ENCODE peak calls at places on chromosomes 2 and 18, in seven cellular contexts. J is H9, M is IMR-90, O is trophoblast cell, E is neuronal stem cell, K is H1, Q is mesenchymal stem cell. N is an unnamed sample.
A peak's percentile ranks its signal among the peaks of the same experiment; 100 is the strongest.

GRCh38 chr2:14633031-14633430 is 514 bp downstream of the LRATD1 start:
- DNase-seq in O (no peak), Q (peak; percentile 1), E (no peak), J (no peak), M (no peak), K (peak; percentile 57), N (peak; percentile 9)

GRCh38 chr2:181466661-181467576 is 9.7 kb downstream of the ITGA4 start:
- DNase-seq in K (peak; percentile 76), O (peak; percentile 7), Q (peak; percentile 65), M (peak; percentile 63), J (peak; percentile 67), E (peak; percentile 48), N (peak; percentile 67)

GRCh38 chr18:75635096-75635495 is 207.6 kb upstream of the SMIM21 start:
- DNase-seq in K (no peak), M (no peak), O (no peak), J (no peak), E (no peak), Q (no peak), N (no peak)

GRCh38 chr2:61759718-61760117 is 94.1 kb downstream of the FAM161A start:
- DNase-seq in M (peak; percentile 88), J (no peak), Q (peak; percentile 74), O (no peak), E (no peak), K (no peak), N (no peak)

GRCh38 chr2:196336715-196337617 is 165.6 kb upstream of the STK17B start:
- DNase-seq in Q (peak; percentile 56), J (no peak), M (peak; percentile 58), O (no peak), E (peak; percentile 9), K (no peak), N (peak; percentile 36)

GRCh38 chr2:85662899-85663683 is 4.9 kb downstream of the SFTPB start:
- DNase-seq in J (no peak), K (no peak), O (no peak), E (no peak), Q (peak; percentile 83), M (peak; percentile 95), N (peak; percentile 89)

GRCh38 chr2:200483729-200484198 is 26.1 kb downstream of the KCTD18 start:
- DNase-seq in O (peak; percentile 17), M (peak; percentile 25), E (no peak), K (peak; percentile 79), Q (peak; percentile 26), J (peak; percentile 88), N (peak; percentile 82)

GRCh38 chr2:29106980-29107388 is 8.2 kb upstream of the CLIP4 start:
- DNase-seq in K (no peak), M (peak; percentile 72), O (no peak), J (no peak), Q (peak; percentile 83), E (no peak), N (no peak)

GRCh38 chr2:236507393-236508085 is 62.1 kb upstream of the ACKR3 start:
- DNase-seq in M (no peak), J (peak; percentile 86), Q (no peak), K (peak; percentile 77), E (no peak), O (peak; percentile 51), N (peak; percentile 63)

GRCh38 chr18:73535189-73535588 is 612.4 kb downstream of the FBXO15 start:
- DNase-seq in Q (no peak), J (no peak), O (no peak), K (no peak), E (no peak), M (no peak), N (no peak)

GRCh38 chr18:10490401-10491289 is 35.2 kb upstream of the NAPG start:
- DNase-seq in O (peak; percentile 59), K (peak; percentile 57), M (no peak), E (no peak), J (peak; percentile 86), Q (no peak), N (peak; percentile 92)

GRCh38 chr2:69185807-69186206 is 172.8 kb downstream of the ANTXR1 start:
- DNase-seq in O (no peak), K (no peak), Q (peak; percentile 37), M (peak; percentile 48), E (no peak), J (no peak), N (no peak)

GRCh38 chr18:71027531-71027930 is 738.7 kb downstream of the SOCS6 start:
- DNase-seq in O (no peak), M (no peak), E (no peak), J (no peak), K (no peak), Q (no peak), N (peak; percentile 11)

GRCh38 chr18:35005963-35006577 is 35.1 kb upstream of the MAPRE2 start:
- DNase-seq in K (no peak), Q (peak; percentile 78), E (peak; percentile 63), O (peak; percentile 60), J (no peak), M (peak; percentile 70), N (peak; percentile 78)

GRCh38 chr2:120759543-120760331 is 24.1 kb downstream of the GLI2 start:
- DNase-seq in J (peak; percentile 33), O (no peak), K (no peak), M (no peak), E (no peak), Q (no peak), N (no peak)

GRCh38 chr2:236286866-236287545 is 22.8 kb upstream of the ASB18 start:
- DNase-seq in K (no peak), J (no peak), M (no peak), E (no peak), O (no peak), Q (peak; percentile 1), N (peak; percentile 4)

GRCh38 chr2:234110219-234110618 is 59.7 kb downstream of the SPP2 start:
- DNase-seq in M (no peak), J (no peak), E (no peak), K (no peak), O (no peak), Q (no peak), N (no peak)

GRCh38 chr18:37393945-37394609 is 171.5 kb downstream of the CELF4 start:
- DNase-seq in Q (peak; percentile 89), M (peak; percentile 76), E (peak; percentile 89), K (peak; percentile 89), O (peak; percentile 40), J (peak; percentile 97), N (peak; percentile 92)

GRCh38 chr2:127226132-127226519 is 6.0 kb upstream of the CYP27C1 start:
- DNase-seq in K (no peak), M (no peak), O (no peak), J (no peak), E (no peak), Q (no peak), N (no peak)

GRCh38 chr2:221962186-221962585 is 336.6 kb downstream of the PAX3 start:
- DNase-seq in K (no peak), E (no peak), Q (no peak), O (no peak), J (no peak), M (no peak), N (no peak)

GRCh38 chr2:71604709-71605085 is 151.3 kb downstream of the DYSF start:
- DNase-seq in M (no peak), J (peak; percentile 25), K (peak; percentile 41), O (no peak), Q (no peak), E (no peak), N (no peak)

GRCh38 chr2:71603851-71604708 is 150.7 kb downstream of the DYSF start:
- DNase-seq in E (no peak), Q (no peak), O (no peak), J (peak; percentile 27), K (peak; percentile 41), M (no peak), N (no peak)

GRCh38 chr2:71605781-71606241 is 152.4 kb downstream of the DYSF start:
- DNase-seq in J (peak; percentile 20), K (no peak), Q (no peak), O (no peak), M (no peak), E (no peak), N (no peak)

GRCh38 chr2:71606244-71606643 is 152.9 kb downstream of the DYSF start:
- DNase-seq in O (no peak), M (no peak), Q (no peak), E (no peak), J (no peak), K (peak; percentile 40), N (no peak)

DNA sequence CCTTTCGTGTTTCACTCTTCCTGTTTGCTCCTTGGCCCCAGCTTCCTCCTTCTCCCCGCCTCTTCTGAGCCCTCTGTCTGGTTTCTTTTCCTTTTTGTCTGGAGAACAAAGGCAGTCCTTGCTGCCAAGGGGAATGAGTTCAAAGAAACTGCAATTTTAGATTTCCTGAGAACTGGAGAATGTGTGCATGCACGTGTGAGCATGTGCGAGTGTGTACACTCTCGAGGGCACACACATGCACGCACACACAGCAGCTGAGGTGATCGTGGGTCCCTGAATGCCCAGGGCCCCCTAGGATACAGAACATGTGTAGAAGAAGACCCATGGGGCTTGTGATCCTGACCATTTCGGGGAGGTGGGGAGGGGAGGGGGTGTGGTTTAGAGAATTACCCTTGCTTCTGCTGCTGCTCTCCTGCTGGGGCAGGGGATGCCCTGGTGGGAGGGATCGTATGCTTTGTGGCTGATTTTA is 151.8 kb downstream of the DYSF start:
- DNase-seq in O (no peak), M (no peak), J (peak; percentile 18), Q (no peak), K (peak; percentile 42), E (no peak), N (no peak)
- H2BK5ac ChIP-seq in O (no peak overlapping the region), M (no peak overlapping the region), J (no peak overlapping the region), Q (no peak overlapping the region), K (peak overlapping the region; percentile 24), E (no peak overlapping the region), N (no peak overlapping the region)

DNA sequence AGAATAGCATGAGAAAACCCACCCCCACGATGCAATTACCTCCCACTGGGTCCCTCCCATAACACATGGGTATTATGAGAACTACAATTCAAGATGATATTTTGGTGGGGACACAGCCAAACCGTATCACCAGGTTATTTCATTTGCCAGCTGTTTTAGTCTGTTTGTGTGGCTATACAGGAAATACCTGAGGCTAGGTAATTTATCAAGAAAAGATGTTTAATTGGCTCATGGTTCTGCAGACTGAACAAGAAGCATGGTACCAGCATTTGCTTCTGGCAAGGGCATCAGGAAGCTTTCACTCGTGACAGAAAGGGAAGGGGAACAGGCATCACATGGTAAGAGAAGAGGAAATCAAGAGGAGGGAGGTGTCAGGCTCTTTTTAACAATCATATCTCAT is 329.2 kb downstream of the GULP1 start:
- DNase-seq in E (no peak), J (no peak), Q (no peak), K (no peak), O (no peak), M (no peak), N (no peak)
- H3K4ac ChIP-seq in E (no peak overlapping the region), J (no peak overlapping the region), Q (no peak overlapping the region), K (no peak overlapping the region), O (no peak overlapping the region), M (no peak overlapping the region), N (no peak overlapping the region)

GRCh38 chr2:7891312-7891711 is 790.5 kb upstream of the ID2 start:
- DNase-seq in Q (no peak), J (peak; percentile 63), E (no peak), K (no peak), O (no peak), M (no peak), N (peak; percentile 45)
- H2BK5ac ChIP-seq in Q (no peak overlapping the region), J (no peak overlapping the region), E (no peak overlapping the region), K (no peak overlapping the region), O (no peak overlapping the region), M (no peak overlapping the region), N (no peak overlapping the region)

DNA sequence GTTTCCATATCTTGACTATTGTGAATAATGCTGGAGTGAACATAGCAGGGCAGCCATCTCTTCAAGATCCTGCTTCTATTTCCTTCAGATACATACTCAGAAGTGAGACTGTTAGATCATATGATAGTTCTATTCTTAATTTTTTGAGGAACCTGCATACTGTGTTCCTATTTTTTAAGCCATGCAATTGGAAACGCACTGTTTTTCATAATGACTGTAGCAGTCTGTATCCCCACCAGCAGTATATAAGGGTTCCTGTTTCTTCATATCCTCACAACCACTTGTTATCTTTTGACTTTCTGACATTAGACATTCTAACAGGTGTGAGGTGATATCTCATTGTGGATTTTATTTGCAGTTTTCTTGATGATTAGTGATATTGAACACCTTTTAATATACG is 15.5 kb downstream of the NEURL3 start:
- DNase-seq in K (no peak), Q (no peak), E (no peak), M (no peak), J (no peak), O (no peak), N (no peak)
- H3K4ac ChIP-seq in K (no peak overlapping the region), Q (no peak overlapping the region), E (no peak overlapping the region), M (no peak overlapping the region), J (no peak overlapping the region), O (no peak overlapping the region), N (no peak overlapping the region)

N was measured in mesendoderm.